ENCODE peak calls at places on chromosomes 11 and 22, in five cellular contexts. I is naive thymus-derived CD4-positive, alpha-beta T cell; M is dorsolateral prefrontal cortex; H is mesendoderm; G is endothelial cell of umbilical vein. R is an unnamed sample.

GRCh38 chr11:67024410-67024809 is 1.5 kb downstream of the SYT12 start:
- DNase-seq in I (peak; percentile 71), G (no peak), H (no peak), M (no peak), R (no peak)

GRCh38 chr11:74822187-74822586 is 73.5 kb downstream of the RNF169 start:
- DNase-seq in G (peak; percentile 97), I (no peak), M (no peak), H (no peak), R (no peak)

GRCh38 chr11:102831128-102831708 is 12.2 kb downstream of the MMP3 start:
- DNase-seq in M (no peak), G (peak; percentile 63), H (peak; percentile 50), I (no peak), R (no peak)

GRCh38 chr11:45073575-45074225 is 72.7 kb upstream of the PRDM11 start:
- DNase-seq in G (no peak), H (no peak), I (peak; percentile 43), M (no peak), R (no peak)

GRCh38 chr22:30485362-30485988 is 13.7 kb upstream of the SEC14L3 start:
- DNase-seq in I (peak; percentile 84), M (peak; percentile 41), G (peak; percentile 59), H (peak; percentile 61), R (no peak)

GRCh38 chr11:77065878-77066228 is 918 bp upstream of the CAPN5 start:
- DNase-seq in I (peak; percentile 18), G (no peak), M (peak; percentile 44), H (peak; percentile 37), R (no peak)

GRCh38 chr22:19986410-19987341 is 29.9 kb downstream of the ARVCF start:
- DNase-seq in M (peak; percentile 67), I (peak; percentile 63), G (peak; percentile 77), H (peak; percentile 90), R (no peak)

GRCh38 chr11:36631704-36632287 is 33.8 kb upstream of the RAG2 start:
- DNase-seq in H (no peak), M (no peak), I (no peak), G (no peak), R (no peak)

GRCh38 chr11:62574363-62575057 is 819 bp upstream of the EEF1G start:
- DNase-seq in M (peak; percentile 65), I (no peak), G (peak; percentile 64), H (no peak), R (no peak)

GRCh38 chr11:109972181-109972715 is 120.9 kb upstream of the ZC3H12C start:
- DNase-seq in M (no peak), I (no peak), G (no peak), H (no peak), R (no peak)

GRCh38 chr11:2652857-2653643 is 46.7 kb downstream of the KCNQ1OT1 start:
- DNase-seq in G (no peak), H (no peak), I (no peak), M (no peak), R (no peak)

GRCh38 chr11:5580577-5580976 is at the start of gene OR52B6:
- DNase-seq in I (no peak), H (no peak), M (no peak), G (no peak), R (no peak)

GRCh38 chr11:44805152-44805461 is 78.3 kb downstream of the TSPAN18 start:
- DNase-seq in M (no peak), I (no peak), G (no peak), H (no peak), R (no peak)

GRCh38 chr11:114822038-114822437 is 143.7 kb downstream of the NXPE2 start:
- DNase-seq in H (no peak), I (no peak), M (no peak), G (no peak), R (no peak)

GRCh38 chr11:44538375-44539054 is 26.9 kb upstream of the CD82 start:
- DNase-seq in G (peak; percentile 72), M (peak; percentile 74), I (peak; percentile 73), H (peak; percentile 83), R (no peak)

GRCh38 chr11:115912484-115912945 is 408.3 kb upstream of the CADM1 start:
- DNase-seq in G (no peak), H (peak; percentile 68), M (no peak), I (no peak), R (no peak)

GRCh38 chr11:116294630-116295029 is 478.2 kb downstream of the BUD13 start:
- DNase-seq in M (no peak), I (no peak), H (peak; percentile 87), G (peak; percentile 35), R (no peak)

GRCh38 chr22:46545041-46545796 is 7.8 kb upstream of the CELSR1 start:
- DNase-seq in G (no peak), H (no peak), I (no peak), M (no peak), R (no peak)

GRCh38 chr22:39661842-39662676 is 91.5 kb downstream of the CACNA1I start:
- DNase-seq in I (peak; percentile 84), M (no peak), H (peak; percentile 81), G (no peak), R (no peak)

GRCh38 chr22:31296258-31296657 is 4.0 kb upstream of the PIK3IP1 start:
- DNase-seq in I (no peak), H (no peak), M (no peak), G (peak; percentile 70), R (no peak)

GRCh38 chr11:23749762-23750430 is 747.0 kb upstream of the LUZP2 start:
- DNase-seq in G (no peak), M (no peak), I (no peak), H (no peak), R (no peak)

GRCh38 chr11:61509058-61510029 is 795 bp downstream of the LRRC10B start:
- DNase-seq in H (peak; percentile 97), I (peak; percentile 28), M (peak; percentile 48), G (peak; percentile 76), R (peak; percentile 29)

GRCh38 chr22:30947821-30948454 is 20.6 kb downstream of the MORC2 start:
- DNase-seq in M (no peak), H (peak; percentile 32), I (peak; percentile 48), G (peak; percentile 63), R (no peak)

GRCh38 chr11:72333657-72334056 is 89.7 kb upstream of the PHOX2A start:
- DNase-seq in M (no peak), H (peak; percentile 95), I (peak; percentile 66), G (no peak), R (no peak)

GRCh38 chr11:59754494-59754858 is 700 bp upstream of the STX3 start:
- DNase-seq in G (no peak), M (no peak), H (peak; percentile 41), I (peak; percentile 13), R (no peak)

GRCh38 chr11:108253176-108253575 is 30.3 kb downstream of the ATM start:
- DNase-seq in I (no peak), H (peak; percentile 10), G (peak; percentile 10), M (no peak), R (no peak)

GRCh38 chr11:96015911-96016565 is 92.1 kb upstream of the MTMR2 start:
- DNase-seq in I (peak; percentile 43), H (peak; percentile 94), G (no peak), M (no peak), R (no peak)

GRCh38 chr11:35007277-35007676 is 90.9 kb downstream of the PDHX start:
- DNase-seq in G (no peak), H (no peak), M (no peak), I (no peak), R (peak; percentile 59)

GRCh38 chr11:35009191-35009940 is 92.9 kb downstream of the PDHX start:
- DNase-seq in H (peak; percentile 68), G (no peak), I (no peak), M (no peak), R (no peak)

GRCh38 chr11:35005156-35005780 is 88.8 kb downstream of the PDHX start:
- DNase-seq in M (no peak), G (no peak), I (no peak), H (no peak), R (no peak)

GRCh38 chr11:35003658-35004057 is 87.2 kb downstream of the PDHX start:
- DNase-seq in M (no peak), H (no peak), I (no peak), G (no peak), R (no peak)

DNA sequence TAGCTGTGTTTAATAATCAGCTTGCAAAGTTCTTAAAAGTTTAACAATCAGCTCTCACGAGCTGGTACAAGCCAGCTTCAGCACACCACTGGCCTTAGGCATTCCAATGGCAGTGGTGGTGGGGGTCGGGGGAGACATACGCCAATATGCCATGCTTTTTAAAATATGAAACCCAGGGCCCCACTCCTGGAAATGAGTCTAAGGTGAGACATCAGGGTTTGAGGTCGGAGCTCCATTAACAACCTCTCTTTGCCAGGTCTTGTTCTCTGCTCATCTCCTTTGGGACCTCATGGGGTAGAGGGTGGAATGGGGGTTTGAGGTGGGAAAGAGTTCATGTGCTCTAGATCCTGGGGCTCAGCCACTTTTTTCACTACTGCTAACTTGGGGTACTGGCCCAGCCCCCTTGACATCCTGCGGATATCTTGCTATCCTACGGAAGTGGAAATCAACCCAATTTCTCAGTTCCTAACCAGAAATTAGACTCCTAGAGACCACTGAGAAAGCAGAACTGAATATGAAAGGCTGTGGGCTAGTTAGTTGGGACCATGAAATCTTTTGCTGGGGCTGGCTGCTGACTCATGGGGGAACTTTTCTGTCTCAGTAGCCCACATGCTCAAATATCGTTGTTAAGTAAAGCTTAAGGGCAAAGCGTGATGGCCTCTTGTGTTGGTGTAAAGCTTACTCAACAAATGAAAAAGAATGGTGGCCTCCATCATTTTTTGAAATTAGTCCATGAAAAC is 90.1 kb downstream of the PDHX start:
- DNase-seq in I (no peak), M (no peak), H (no peak), G (no peak), R (peak; percentile 93)
- H3K4me3 ChIP-seq in I (no peak overlapping the region), M (no peak overlapping the region), H (no peak overlapping the region), G (no peak overlapping the region), R (no peak overlapping the region)

DNA sequence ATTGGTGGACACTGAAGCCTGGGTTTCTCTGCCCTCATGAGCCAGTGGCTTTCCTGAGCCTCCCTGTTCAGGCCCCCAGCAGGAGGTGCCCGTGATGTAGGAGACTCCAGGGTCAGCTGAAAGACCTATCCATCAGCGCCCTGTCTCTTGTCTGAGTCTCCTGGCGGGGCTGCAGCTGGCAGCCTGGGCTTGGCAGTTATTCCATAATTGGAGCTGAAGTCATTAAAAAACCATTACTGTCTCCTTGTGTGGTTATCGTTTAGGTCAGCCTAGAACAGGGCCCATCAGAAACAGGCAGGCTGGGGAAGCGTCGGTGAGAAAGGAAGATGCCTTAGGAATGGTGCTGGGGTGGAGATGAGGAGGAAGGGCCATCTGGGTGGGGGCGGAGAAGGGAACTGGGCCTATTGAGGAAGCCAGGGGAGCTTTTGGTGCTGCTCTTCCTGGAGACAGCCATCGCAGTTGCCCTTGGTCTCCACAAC is 5.0 kb downstream of the TUB start:
- DNase-seq in I (no peak), M (peak; percentile 58), G (no peak), H (no peak), R (no peak)
- H3K4me3 ChIP-seq in I (no peak overlapping the region), M (no peak overlapping the region), G (no peak overlapping the region), H (no peak overlapping the region), R (no peak overlapping the region)

GRCh38 chr11:85766801-85767200 is 44.1 kb downstream of the SYTL2 start:
- DNase-seq in G (no peak), H (no peak), I (no peak), M (no peak), R (no peak)
- H3K4me3 ChIP-seq in G (no peak overlapping the region), H (no peak overlapping the region), I (no peak overlapping the region), M (no peak overlapping the region), R (no peak overlapping the region)

DNA sequence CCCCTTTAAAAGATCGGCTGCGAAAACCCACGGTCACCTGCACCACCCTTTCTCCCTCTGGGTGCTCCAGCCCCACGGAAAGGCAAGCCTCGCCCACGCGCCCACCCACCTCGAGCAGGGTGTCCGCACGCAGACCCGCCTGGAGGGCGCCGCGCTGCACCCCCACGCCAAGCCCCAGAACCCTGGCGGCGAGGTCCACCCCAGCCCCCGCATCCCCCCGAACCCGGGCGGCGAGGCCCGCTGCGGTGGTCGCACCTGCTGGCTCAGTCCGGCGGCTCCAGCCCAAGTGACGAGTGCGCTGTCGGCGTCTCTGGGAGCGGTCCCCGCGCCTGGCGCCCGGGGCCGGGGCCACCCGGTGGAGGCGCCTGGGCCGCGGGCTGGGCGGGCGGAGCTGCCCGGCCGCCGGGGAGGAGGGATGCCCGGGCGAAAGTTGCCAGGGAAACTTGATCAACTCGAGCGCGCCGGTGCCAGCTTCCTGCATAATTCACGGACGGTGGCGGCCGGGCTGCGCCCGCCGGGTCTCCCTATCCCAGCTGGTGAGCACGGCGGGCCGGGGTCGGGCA is 1.1 kb downstream of the SHANK2 start:
- DNase-seq in M (no peak), I (no peak), G (no peak), H (no peak), R (no peak)
- H3K4me3 ChIP-seq in M (peak overlapping the region; percentile 56), I (no peak overlapping the region), G (no peak overlapping the region), H (peak overlapping the region; percentile 23), R (no peak overlapping the region)

R was measured in GM12864.